ENCODE peak calls at places on chromosomes 13 and 19, in four cellular contexts. V is MM.1S, L is GM23248, O is H1. G is an unnamed sample.

GRCh38 chr19:43595605-43595998 is 332 bp downstream of the IRGQ start:
- DNase-seq in O (no peak), V (peak; percentile 11), L (no peak), G (no peak)

GRCh38 chr13:110320645-110321044 is 13.6 kb downstream of the COL4A2 start:
- DNase-seq in O (no peak), L (no peak), V (no peak), G (no peak)

GRCh38 chr13:75440100-75440499 is 41.9 kb downstream of the TBC1D4 start:
- DNase-seq in O (no peak), V (no peak), L (no peak), G (no peak)

GRCh38 chr19:14147797-14148605 is 11.6 kb upstream of the ASF1B start:
- DNase-seq in L (peak; percentile 84), V (no peak), O (no peak), G (no peak)

GRCh38 chr13:95228130-95228529 is 73.1 kb downstream of the ABCC4 start:
- DNase-seq in V (no peak), L (no peak), O (no peak), G (no peak)

GRCh38 chr19:19405919-19406877 is 723 bp downstream of the GATAD2A start:
- DNase-seq in O (no peak), V (peak; percentile 25), L (peak; percentile 70), G (no peak)

GRCh38 chr19:39199025-39199424 is 2.3 kb downstream of the NCCRP1 start:
- DNase-seq in L (peak; percentile 79), O (no peak), V (no peak), G (no peak)

GRCh38 chr19:29323046-29323971 is 110.4 kb upstream of the UQCRFS1 start:
- DNase-seq in V (no peak), O (no peak), L (peak; percentile 12), G (no peak)

GRCh38 chr13:36347826-36348225 is 1.6 kb upstream of the SPART start:
- DNase-seq in V (no peak), O (no peak), L (no peak), G (no peak)

GRCh38 chr13:90680826-90681225 is 666.7 kb upstream of the MIR17HG start:
- DNase-seq in L (no peak), O (no peak), V (no peak), G (no peak)

GRCh38 chr19:29537601-29538000 is 11.8 kb downstream of the VSTM2B start:
- DNase-seq in V (no peak), O (no peak), L (no peak), G (no peak)

GRCh38 chr19:35088514-35088913 is 27.1 kb upstream of the FXYD3 start:
- DNase-seq in O (no peak), L (peak; percentile 95), V (no peak), G (no peak)

GRCh38 chr13:84946144-84946543 is 853.1 kb downstream of the SLITRK6 start:
- DNase-seq in O (no peak), L (no peak), V (no peak), G (peak; percentile 44)

GRCh38 chr13:73060251-73061160 is 1.7 kb downstream of the KLF5 start:
- DNase-seq in L (peak; percentile 90), V (no peak), O (no peak), G (no peak)
- TF ChIP-seq EZH2 in L (no peak), V (no peak), O (peak; percentile 68), G (no peak)

GRCh38 chr13:99968521-99969367 is 2.8 kb downstream of the ZIC5 start:
- DNase-seq in V (no peak), L (peak; percentile 53), O (no peak), G (no peak)
- TF ChIP-seq EZH2 in V (no peak), L (peak; percentile 99), O (no peak), G (no peak)

GRCh38 chr19:16896098-16896912 is 7.5 kb downstream of the F2RL3 start:
- DNase-seq in V (no peak), L (no peak), O (no peak), G (no peak)
- TF ChIP-seq EZH2 in V (no peak), L (no peak), O (no peak), G (no peak)

GRCh38 chr19:15457701-15458484 is 6.5 kb downstream of the RASAL3 start:
- DNase-seq in V (no peak), L (no peak), O (no peak), G (no peak)
- TF ChIP-seq EZH2 in V (no peak), L (no peak), O (peak; percentile 83), G (no peak)

GRCh38 chr13:112968380-112968909 is 569 bp upstream of the MCF2L start:
- DNase-seq in L (no peak), O (no peak), V (no peak), G (no peak)
- TF ChIP-seq EZH2 in L (no peak), O (peak; percentile 9), V (no peak), G (peak; percentile 64)

DNA sequence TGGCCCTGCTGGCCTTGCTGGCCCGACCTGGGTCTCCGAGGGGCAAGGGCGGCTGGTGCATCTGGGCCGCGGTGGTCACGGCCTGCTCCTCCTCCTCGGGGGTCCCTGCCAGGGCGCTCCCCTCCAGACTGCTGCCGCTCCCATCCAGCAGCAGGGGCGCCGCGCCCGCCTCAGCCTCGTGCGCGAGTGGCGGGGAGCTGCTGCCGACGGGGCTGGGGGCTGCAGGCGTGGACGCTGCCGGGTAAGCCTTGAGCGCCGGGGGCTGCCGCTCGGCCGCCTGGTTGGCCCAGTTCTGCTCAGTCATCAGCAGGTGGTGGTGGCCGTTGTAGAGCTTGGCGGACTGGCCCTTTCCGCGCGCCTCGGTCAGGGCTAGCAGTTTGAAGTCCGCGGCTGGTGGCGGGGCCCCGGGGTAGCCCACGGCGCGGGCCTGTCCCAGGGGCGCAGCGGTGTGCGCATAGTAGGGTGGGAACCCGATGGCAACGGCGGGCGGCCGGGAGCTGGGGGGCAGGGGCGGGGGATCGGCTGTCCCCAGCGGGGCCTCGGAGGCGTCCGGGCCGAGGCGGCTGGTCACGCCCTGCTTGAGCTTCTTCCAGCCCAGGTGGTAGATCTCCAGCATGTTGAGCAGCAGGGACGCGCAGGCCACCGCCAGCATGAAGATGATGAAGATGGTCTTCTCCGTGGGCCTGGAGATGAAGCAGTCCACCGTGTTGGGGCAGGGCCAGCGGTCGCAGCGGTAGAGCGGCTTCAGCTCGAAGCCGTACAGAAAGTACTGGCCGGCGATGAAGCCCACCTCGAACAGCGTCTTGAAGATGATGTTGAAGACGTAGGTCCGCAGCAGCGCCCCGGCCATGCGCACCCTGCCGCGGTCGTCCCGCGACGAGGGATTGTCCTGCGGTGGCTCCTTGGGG is 18.6 kb downstream of the GJA3 start:
- DNase-seq in V (no peak), O (no peak), L (no peak), G (no peak)
- TF ChIP-seq EZH2 in V (no peak), O (no peak), L (no peak), G (no peak)

GRCh38 chr19:50833117-50833801 is at the start of gene KLK15:
- DNase-seq in V (no peak), O (no peak), L (no peak), G (no peak)

GRCh38 chr19:50835785-50836542 is 2.6 kb upstream of the KLK15 start:
- DNase-seq in L (peak; percentile 79), O (no peak), V (peak; percentile 32), G (no peak)

GRCh38 chr19:50833802-50834167 is 411 bp upstream of the KLK15 start:
- DNase-seq in L (no peak), V (no peak), O (no peak), G (no peak)

GRCh38 chr19:50836543-50837195 is 3.3 kb upstream of the KLK15 start:
- DNase-seq in V (no peak), L (no peak), O (no peak), G (no peak)

GRCh38 chr19:50835103-50835784 is 1.9 kb upstream of the KLK15 start:
- DNase-seq in V (no peak), O (no peak), L (peak; percentile 27), G (no peak)
- TF ChIP-seq EZH2 in V (no peak), O (no peak), L (no peak), G (no peak)

GRCh38 chr19:50420127-50420526 is 1.4 kb downstream of the SPIB start:
- DNase-seq in V (no peak), O (no peak), L (no peak), G (no peak)

GRCh38 chr19:50419580-50420035 is 870 bp downstream of the SPIB start:
- DNase-seq in L (no peak), O (no peak), V (no peak), G (no peak)

GRCh38 chr19:50418186-50419021 is at the start of gene SPIB:
- DNase-seq in L (no peak), V (no peak), O (no peak), G (no peak)

GRCh38 chr19:50417850-50418185 is 920 bp upstream of the SPIB start:
- DNase-seq in O (no peak), L (no peak), V (no peak), G (no peak)

GRCh38 chr19:50419022-50419579 is 363 bp downstream of the SPIB start:
- DNase-seq in V (no peak), L (no peak), O (no peak), G (no peak)
- TF ChIP-seq EZH2 in V (no peak), L (no peak), O (no peak), G (no peak)

GRCh38 chr19:12886943-12887747 is at the start of gene KLF1:
- DNase-seq in L (no peak), O (no peak), V (no peak), G (no peak)

GRCh38 chr19:12884202-12884601 is 2.8 kb downstream of the KLF1 start:
- DNase-seq in O (no peak), V (no peak), L (no peak), G (no peak)

GRCh38 chr19:12884627-12884925 is 2.4 kb downstream of the KLF1 start:
- DNase-seq in O (no peak), L (no peak), V (no peak), G (no peak)

GRCh38 chr19:12884926-12885748 is 1.9 kb downstream of the KLF1 start:
- DNase-seq in V (peak; percentile 99), L (peak; percentile 75), O (peak; percentile 94), G (no peak)

GRCh38 chr19:12885749-12886706 is 973 bp downstream of the KLF1 start:
- DNase-seq in V (no peak), O (no peak), L (no peak), G (no peak)
- TF ChIP-seq EZH2 in V (no peak), O (no peak), L (no peak), G (no peak)

G was measured in SK-N-MC.